ENCODE peak calls at places on chromosomes 11 and 22, in four cellular contexts. R is endothelial cell; X is AG10803; B is CD8-positive, alpha-beta T cell. S is an unnamed sample.

GRCh38 chr11:2473361-2474058 is 28.7 kb downstream of the KCNQ1 start:
- DNase-seq in R (no peak), X (no peak), B (no peak), S (no peak)

GRCh38 chr11:110762596-110762995 is 50.4 kb upstream of the ARHGAP20 start:
- DNase-seq in X (peak), B (no peak), R (no peak), S (no peak)

GRCh38 chr11:13140873-13141655 is 131.9 kb downstream of the RASSF10 start:
- DNase-seq in X (no peak), B (no peak), R (no peak), S (no peak)

GRCh38 chr11:76266269-76266668 is 60.0 kb upstream of the WNT11 start:
- DNase-seq in X (peak), B (no peak), R (no peak), S (peak)

GRCh38 chr11:76207642-76208378 is 1.5 kb upstream of the WNT11 start:
- DNase-seq in B (peak), X (peak), R (peak), S (peak)

GRCh38 chr11:91373497-91373896 is 851.1 kb upstream of the FAT3 start:
- DNase-seq in X (no peak), R (no peak), B (no peak), S (no peak)

GRCh38 chr22:28956506-28956905 is 73.1 kb downstream of the ZNRF3 start:
- DNase-seq in R (no peak), X (no peak), B (no peak), S (no peak)

GRCh38 chr22:28123989-28124766 is 205.1 kb upstream of the PITPNB start:
- DNase-seq in R (no peak), B (no peak), X (no peak), S (no peak)

GRCh38 chr22:49481651-49482399 is 345.8 kb downstream of the BRD1 start:
- DNase-seq in R (no peak), B (no peak), X (no peak), S (peak)

GRCh38 chr22:38767313-38767712 is 11.5 kb upstream of the SUN2 start:
- DNase-seq in R (no peak), X (no peak), B (no peak), S (no peak)

GRCh38 chr11:68039526-68040086 is 781 bp downstream of the TCIRG1 start:
- DNase-seq in R (no peak), X (no peak), B (no peak), S (no peak)

GRCh38 chr11:113668255-113668654 is 37.9 kb downstream of the TMPRSS5 start:
- DNase-seq in B (no peak), X (no peak), R (no peak), S (no peak)

GRCh38 chr22:25750569-25751173 is 8.7 kb downstream of the MYO18B start:
- DNase-seq in B (no peak), R (no peak), X (peak), S (no peak)

GRCh38 chr11:60498853-60499252 is 6.3 kb downstream of the MS4A12 start:
- DNase-seq in X (no peak), R (no peak), B (no peak), S (no peak)

GRCh38 chr11:77167791-77168190 is 39.7 kb downstream of the MYO7A start:
- DNase-seq in B (no peak), X (no peak), R (no peak), S (no peak)

GRCh38 chr11:3920148-3920852 is 64.8 kb downstream of the STIM1 start:
- DNase-seq in B (peak), R (no peak), X (peak), S (no peak)

GRCh38 chr11:119615003-119615878 is 113.8 kb downstream of the NECTIN1 start:
- DNase-seq in X (peak), R (no peak), B (no peak), S (peak)

GRCh38 chr11:1156506-1157340 is 1.0 kb upstream of the MUC5AC start:
- DNase-seq in X (no peak), B (no peak), R (no peak), S (peak)

GRCh38 chr11:80523057-80523456 is 1082.2 kb upstream of the TENM4 start:
- DNase-seq in R (no peak), B (no peak), X (no peak), S (no peak)

GRCh38 chr11:68430801-68431200 is 29.8 kb upstream of the PPP6R3 start:
- DNase-seq in R (no peak), B (no peak), X (no peak), S (no peak)

GRCh38 chr11:12207384-12208150 is 97.2 kb downstream of the MICAL2 start:
- DNase-seq in B (no peak), X (peak), R (no peak), S (no peak)

GRCh38 chr22:41922336-41922735 is 4.3 kb downstream of the TNFRSF13C start:
- DNase-seq in X (no peak), R (no peak), B (no peak), S (no peak)

GRCh38 chr11:115264278-115264677 is 239.9 kb downstream of the CADM1 start:
- DNase-seq in X (no peak), B (no peak), R (no peak), S (no peak)

GRCh38 chr11:122652495-122652894 is 3.0 kb upstream of the UBASH3B start:
- DNase-seq in B (no peak), X (no peak), R (no peak), S (no peak)

GRCh38 chr11:122656073-122656630 is 630 bp downstream of the UBASH3B start:
- DNase-seq in X (peak), B (peak), R (peak), S (peak)

GRCh38 chr11:122655527-122656072 is at the start of gene UBASH3B:
- DNase-seq in R (peak), B (peak), X (peak), S (peak)

GRCh38 chr11:122656631-122657101 is 1.1 kb downstream of the UBASH3B start:
- DNase-seq in X (no peak), B (peak), R (peak), S (peak)

GRCh38 chr11:122653911-122654310 is 1.6 kb upstream of the UBASH3B start:
- DNase-seq in X (no peak), R (no peak), B (no peak), S (no peak)
- TF ChIP-seq CTCF in X (peak), R (no peak), B (no peak), S (no peak)

GRCh38 chr11:36945384-36945783 is 347.3 kb upstream of the RAG2 start:
- DNase-seq in R (no peak), B (no peak), X (peak), S (peak)
- TF ChIP-seq CTCF in R (peak), B (no peak), X (peak), S (peak)

DNA sequence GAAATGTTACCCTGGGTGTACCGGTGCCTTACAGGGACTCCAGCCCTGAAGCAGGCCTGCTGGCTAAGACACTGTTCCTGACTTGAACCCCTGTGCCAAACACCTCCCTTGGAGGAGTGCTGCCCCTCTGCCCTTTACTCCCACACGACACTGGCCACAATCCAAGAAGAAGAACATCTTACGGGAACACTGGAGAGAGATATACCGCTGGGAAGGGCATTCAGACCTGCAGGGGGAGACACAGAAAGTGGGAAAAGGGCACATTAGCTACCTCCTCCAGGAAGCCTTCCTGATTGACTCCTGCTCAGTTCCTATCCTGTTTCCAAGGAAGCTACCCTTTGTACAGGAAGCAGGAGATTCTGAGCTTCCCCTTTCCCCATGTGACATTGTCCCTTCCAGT is 18.7 kb downstream of the TMPRSS13 start:
- DNase-seq in X (no peak), B (no peak), R (no peak), S (no peak)
- TF ChIP-seq CTCF in X (no peak), B (no peak), R (no peak), S (no peak)

GRCh38 chr22:34072585-34072984 is 152.3 kb upstream of the LARGE1 start:
- DNase-seq in X (no peak), R (no peak), B (no peak), S (no peak)
- TF ChIP-seq CTCF in X (no peak), R (no peak), B (no peak), S (no peak)

GRCh38 chr11:44024977-44025376 is 22.8 kb upstream of the ACCSL start:
- DNase-seq in X (no peak), B (no peak), R (no peak), S (no peak)
- TF ChIP-seq CTCF in X (no peak), B (no peak), R (peak), S (no peak)

GRCh38 chr22:31846161-31847115 is 92.6 kb downstream of the DEPDC5 start:
- DNase-seq in B (no peak), R (no peak), X (no peak), S (no peak)
- TF ChIP-seq CTCF in B (no peak), R (peak), X (peak), S (peak)

GRCh38 chr11:62273789-62274275 is 3.9 kb downstream of the SCGB2A2 start:
- DNase-seq in X (no peak), B (no peak), R (no peak), S (no peak)
- TF ChIP-seq CTCF in X (no peak), B (no peak), R (no peak), S (no peak)

DNA sequence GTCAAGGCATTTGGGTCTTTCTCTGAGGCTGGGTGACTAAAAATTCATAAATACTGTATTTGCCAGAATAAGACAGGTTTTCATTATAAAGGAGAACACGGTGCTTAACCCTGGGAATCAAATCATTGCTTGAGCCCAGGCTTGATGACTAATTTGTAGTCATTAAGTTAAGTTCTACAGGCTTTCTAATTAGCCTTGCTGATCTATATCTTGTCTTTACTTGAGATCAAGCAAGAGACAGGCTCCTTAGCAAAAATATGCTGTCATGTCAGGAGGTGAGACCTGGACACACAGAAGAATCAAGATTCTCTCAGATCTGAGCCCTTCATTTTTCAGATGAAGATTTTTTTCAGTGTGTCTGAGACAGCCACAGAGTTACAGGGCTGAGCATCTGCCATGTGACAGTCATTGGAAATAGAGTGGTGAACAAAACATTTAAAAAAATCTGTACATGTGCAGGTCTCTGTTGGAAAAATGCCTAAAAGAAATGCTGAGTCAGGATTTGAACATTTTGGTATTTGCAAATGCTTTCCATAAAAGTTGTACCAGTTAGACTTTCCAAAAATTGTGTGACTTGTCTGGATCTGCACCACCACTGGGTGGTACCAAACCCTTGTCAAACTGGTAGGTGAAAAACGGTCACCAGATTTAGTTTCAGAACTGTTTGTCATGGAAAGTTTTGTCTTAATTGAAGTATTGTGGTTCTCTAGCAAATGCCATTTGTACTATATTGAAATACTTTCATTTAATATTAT is 14.7 kb downstream of the ACAT1 start:
- DNase-seq in X (peak), B (peak), R (no peak), S (no peak)
- TF ChIP-seq CTCF in X (peak), B (no peak), R (peak), S (peak)

DNA sequence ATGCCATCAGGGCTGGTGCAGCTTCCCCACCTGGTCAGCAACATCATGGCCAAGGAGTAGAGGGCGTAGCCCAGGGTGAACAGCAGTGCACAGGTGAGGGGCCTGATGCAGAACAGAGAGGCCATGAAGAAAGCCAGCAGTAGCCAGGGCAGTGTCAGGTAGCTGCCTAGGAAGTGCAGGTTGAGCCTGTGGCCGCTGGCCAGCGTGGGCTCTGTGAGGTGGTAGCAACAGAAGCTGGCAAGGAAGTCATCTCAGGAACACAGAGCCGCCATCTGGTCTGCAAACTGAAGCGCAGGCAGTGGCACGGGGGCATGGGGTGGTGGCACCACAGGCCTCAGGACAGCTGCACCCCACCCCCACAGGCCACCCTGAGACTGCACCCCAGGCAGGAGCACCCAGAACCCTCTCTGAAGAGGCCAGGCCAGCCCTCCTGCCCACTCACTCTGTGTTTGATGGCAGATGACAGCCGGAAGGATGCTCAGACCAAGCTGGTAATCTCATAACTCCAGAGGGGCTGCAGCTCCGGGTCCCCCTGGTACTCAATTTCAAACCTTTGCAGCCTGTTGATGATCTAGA is 95.3 kb downstream of the MED15 start:
- DNase-seq in R (no peak), B (no peak), X (no peak), S (no peak)
- TF ChIP-seq CTCF in R (no peak), B (no peak), X (no peak), S (no peak)

S was measured in hepatocyte.